ENCODE peak calls at places on chromosome 12, in six cellular contexts. H is CD4-positive, alpha-beta T cell; D is AG04450; L is PC-3; W is transverse colon; Q is GM23338. U is an unnamed sample. For H3K27me3, the result is how much of the 10 kb centered on the place peaks cover.

GRCh38 chr12:50442178-50442908 is 41.7 kb downstream of the LARP4 start:
- DNase-seq in L (no peak), H (no peak), D (no peak), W (no peak), Q (no peak), U (peak)

GRCh38 chr12:75665216-75665615 is 153.8 kb upstream of the KRR1 start:
- DNase-seq in W (no peak), L (no peak), Q (no peak), H (no peak), D (no peak), U (no peak)

GRCh38 chr12:87988534-87988933 is 40.7 kb downstream of the C12orf50 start:
- DNase-seq in Q (no peak), W (no peak), D (no peak), H (no peak), L (no peak), U (no peak)

GRCh38 chr12:89157413-89157812 is 194.9 kb downstream of the DUSP6 start:
- DNase-seq in D (no peak), W (no peak), Q (no peak), H (no peak), L (no peak), U (no peak)

GRCh38 chr12:113184900-113185179 is 438 bp downstream of the DDX54 start:
- DNase-seq in Q (peak), H (peak), D (peak), W (peak), L (peak), U (peak)

GRCh38 chr12:32240210-32240609 is 133.6 kb downstream of the BICD1 start:
- DNase-seq in D (no peak), W (no peak), H (no peak), L (no peak), Q (no peak), U (no peak)

GRCh38 chr12:3947781-3948180 is 74.6 kb upstream of the PARP11 start:
- DNase-seq in Q (no peak), H (no peak), L (no peak), D (no peak), W (no peak), U (no peak)

GRCh38 chr12:14417717-14418116 is 52.2 kb downstream of the ATF7IP start:
- DNase-seq in H (peak), L (peak), W (peak), D (peak), Q (peak), U (no peak)

GRCh38 chr12:45483571-45483970 is 245.9 kb upstream of the ARID2 start:
- DNase-seq in D (no peak), W (no peak), L (peak), Q (no peak), H (no peak), U (no peak)

GRCh38 chr12:18456344-18456743 is 195.0 kb downstream of the PIK3C2G start:
- DNase-seq in Q (peak), H (no peak), W (no peak), D (no peak), L (no peak), U (no peak)

GRCh38 chr12:66062280-66062605 is 68.3 kb downstream of the LLPH start:
- DNase-seq in L (no peak), W (no peak), D (no peak), H (no peak), Q (no peak), U (no peak)

GRCh38 chr12:117489671-117490070 is 128.2 kb upstream of the NOS1 start:
- DNase-seq in H (no peak), Q (no peak), L (no peak), W (no peak), D (no peak), U (no peak)

GRCh38 chr12:92403210-92404175 is 257.8 kb upstream of the BTG1 start:
- DNase-seq in W (peak), Q (no peak), H (peak), L (no peak), D (no peak), U (peak)

GRCh38 chr12:132549059-132549458 is 59.1 kb downstream of the FBRSL1 start:
- DNase-seq in D (no peak), Q (no peak), H (no peak), W (no peak), L (no peak), U (no peak)
- H3K27me3 ChIP-seq in D (under half), Q (half or more), H (under half), W (under half), L (under half), U (under half)

DNA sequence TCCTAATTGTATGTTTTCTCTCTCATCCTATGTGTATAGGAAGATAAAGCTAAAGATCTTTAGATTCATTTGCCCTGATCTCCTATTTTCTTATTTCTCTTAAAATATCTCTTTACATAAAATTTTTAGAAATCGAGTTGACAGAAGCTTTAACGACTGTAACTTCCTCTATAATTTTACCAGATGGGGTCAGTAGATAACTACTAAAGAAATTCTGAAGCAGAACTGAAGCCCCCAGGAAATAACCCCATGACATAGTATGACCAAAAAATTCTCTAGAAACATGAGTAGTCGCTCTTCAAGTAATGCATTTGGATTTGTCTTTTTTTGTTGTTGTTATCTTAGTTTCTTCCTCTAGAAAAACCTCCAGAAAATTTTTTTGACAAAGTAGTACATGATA is 288.0 kb downstream of the ERC1 start:
- DNase-seq in H (no peak), L (peak), D (no peak), W (no peak), Q (no peak), U (no peak)
- TF ChIP-seq CTCF in H (no peak), L (peak), D (no peak), W (no peak), Q (no peak), U (no peak)

GRCh38 chr12:132269266-132269968 is 60.0 kb downstream of the GALNT9 start:
- DNase-seq in H (no peak), L (no peak), W (no peak), D (no peak), Q (no peak), U (no peak)
- H3K27me3 ChIP-seq in H (under half), L (under half), W (under half), D (under half), Q (under half), U (under half)

DNA sequence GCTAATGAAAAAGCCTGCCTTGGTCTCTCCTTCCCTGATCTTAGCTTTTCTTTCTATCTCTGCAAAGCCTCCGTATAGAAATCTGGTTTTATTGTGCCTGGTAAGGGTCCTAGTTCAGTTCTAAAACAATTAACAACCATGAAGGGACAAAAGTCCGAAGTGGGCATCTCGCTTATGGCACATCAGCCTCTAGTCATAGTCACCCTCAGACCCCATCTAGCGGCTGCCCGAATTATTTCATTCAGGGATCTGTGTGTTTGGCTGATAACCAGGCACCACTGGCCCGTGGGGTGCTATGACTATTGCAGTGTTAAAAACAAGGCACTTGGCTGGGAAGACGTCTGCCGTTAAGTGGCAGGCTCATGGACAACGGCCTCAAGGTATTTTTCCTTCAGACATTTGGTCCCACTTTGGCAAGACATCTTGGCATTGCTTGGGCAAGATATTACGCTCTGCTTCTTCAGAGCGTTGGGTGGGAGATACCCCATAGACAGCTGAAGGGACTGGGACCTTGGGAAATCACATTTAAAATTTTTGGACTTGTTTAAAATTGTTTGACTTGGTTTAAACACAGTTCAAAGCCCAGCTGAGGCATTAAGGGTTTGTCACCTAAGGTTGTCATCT is 87.1 kb downstream of the SINHCAF start:
- DNase-seq in W (peak), L (peak), H (peak), Q (peak), D (no peak), U (no peak)
- TF ChIP-seq CTCF in W (peak), L (peak), H (peak), Q (peak), D (peak), U (peak)

GRCh38 chr12:114447799-114448617 is 42.1 kb upstream of the TBX5 start:
- DNase-seq in H (no peak), D (no peak), W (no peak), Q (no peak), L (no peak), U (no peak)

GRCh38 chr12:114443607-114444421 is 37.9 kb upstream of the TBX5 start:
- DNase-seq in D (no peak), H (no peak), Q (peak), L (no peak), W (no peak), U (no peak)

GRCh38 chr12:114444422-114445279 is 38.7 kb upstream of the TBX5 start:
- DNase-seq in D (no peak), Q (peak), L (no peak), H (no peak), W (no peak), U (no peak)

GRCh38 chr12:114447274-114447716 is 41.4 kb upstream of the TBX5 start:
- DNase-seq in L (no peak), D (no peak), H (no peak), Q (peak), W (no peak), U (no peak)

GRCh38 chr12:114445401-114446323 is 39.7 kb upstream of the TBX5 start:
- DNase-seq in L (no peak), Q (peak), W (no peak), H (no peak), D (no peak), U (no peak)
- H3K27me3 ChIP-seq in L (half or more), Q (half or more), W (half or more), H (half or more), D (half or more), U (under half)

DNA sequence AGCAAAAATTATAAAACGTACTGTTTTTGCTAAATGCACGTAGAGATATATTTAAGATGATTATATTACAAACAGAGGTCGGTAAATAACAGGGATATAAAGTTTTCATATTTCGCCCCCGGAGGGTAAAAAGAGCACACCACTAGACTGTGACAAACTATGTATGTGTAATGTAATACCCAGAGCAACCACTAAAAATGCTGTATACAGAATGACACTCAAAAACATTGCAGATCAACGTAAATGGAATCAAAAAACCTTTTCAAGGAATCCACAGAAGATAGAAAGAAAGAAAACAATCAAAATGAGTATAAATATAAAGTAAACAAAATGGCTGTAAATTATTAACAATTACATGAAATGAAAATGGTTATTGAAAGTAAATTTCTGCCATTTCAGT is 37.6 kb upstream of the PRB4 start:
- DNase-seq in L (peak), Q (peak), W (no peak), H (no peak), D (no peak), U (no peak)
- TF ChIP-seq CTCF in L (peak), Q (no peak), W (no peak), H (no peak), D (peak), U (peak)

U was measured in GM06990.